ENCODE peak calls at places on chromosome 19, in nine cellular contexts. V is IMR-90; C is endothelial cell; R is cardiac septum; T is GM20000; B is AG09309; S is stimulated activated CD8-positive, alpha-beta memory T cell treated with anti-CD3 and anti-CD28 coated beads, Interleukin-15, amount 100 ng/mL, for 1 hour; L is G401; G is GDM1. E is an unnamed sample.

GRCh38 chr19:9498183-9498902 is at the start of gene ZNF560:
- DNase-seq in V (peak), C (no peak), R (no peak), T (no peak), B (no peak), S (no peak), L (no peak), G (no peak), E (peak)

GRCh38 chr19:47623921-47624391 is 15.0 kb downstream of the BICRA start:
- DNase-seq in V (no peak), C (no peak), R (no peak), T (no peak), B (no peak), S (no peak), L (no peak), G (no peak), E (no peak)

GRCh38 chr19:16428372-16429036 is 43.3 kb downstream of the EPS15L1 start:
- DNase-seq in V (no peak), C (no peak), R (no peak), T (no peak), B (no peak), S (no peak), L (no peak), G (no peak), E (no peak)

GRCh38 chr19:40724315-40724714 is 7.4 kb downstream of the ITPKC start:
- DNase-seq in V (no peak), C (no peak), R (no peak), T (no peak), B (no peak), S (no peak), L (no peak), G (no peak), E (no peak)

GRCh38 chr19:38805180-38805579 is 7.6 kb downstream of the LGALS4 start:
- DNase-seq in V (no peak), C (no peak), R (no peak), T (no peak), B (no peak), S (no peak), L (no peak), G (no peak), E (no peak)

GRCh38 chr19:8866344-8866743 is 34.2 kb downstream of the MBD3L1 start:
- DNase-seq in V (no peak), C (no peak), R (no peak), T (no peak), B (no peak), S (no peak), L (no peak), G (no peak), E (no peak)

GRCh38 chr19:10404888-10405808 is 1.8 kb upstream of the CDC37 start:
- DNase-seq in V (no peak), C (no peak), R (no peak), T (peak), B (no peak), S (no peak), L (peak), G (no peak), E (no peak)

GRCh38 chr19:7670150-7670784 is 1.4 kb downstream of the RETN start:
- DNase-seq in V (no peak), C (no peak), R (peak), T (no peak), B (no peak), S (no peak), L (no peak), G (no peak), E (peak)